ENCODE peak calls at places on chromosomes 16 and 17, in nine cellular contexts. A is fibroblast of villous mesenchyme; E is activated CD8-positive, alpha-beta T cell treated with anti-CD3 and anti-CD28 coated beads for 36 hours; P is kidney; R is PC-9; Y is lower leg skin; J is CD8-positive, alpha-beta T cell; X is tibial nerve; T is AG04450. W is an unnamed sample.

GRCh38 chr16:66717112-66717675 is 20.7 kb upstream of the CMTM4 start:
- DNase-seq in A (peak; percentile 54), E (peak; percentile 38), P (no peak), R (no peak), Y (no peak), J (no peak), X (no peak), T (peak; percentile 45), W (peak; percentile 18)

GRCh38 chr16:26752166-26752565 is 314.6 kb upstream of the C16orf82 start:
- DNase-seq in A (no peak), E (no peak), P (no peak), R (no peak), Y (no peak), J (no peak), X (no peak), T (no peak), W (no peak)

GRCh38 chr16:19167710-19168172 is 299 bp upstream of the SYT17 start:
- DNase-seq in A (peak; percentile 73), E (peak; percentile 53), P (peak; percentile 85), R (peak; percentile 60), Y (peak; percentile 91), J (no peak), X (no peak), T (no peak), W (peak; percentile 93)

GRCh38 chr17:30530346-30531025 is 53.3 kb downstream of the GOSR1 start:
- DNase-seq in A (peak; percentile 30), E (no peak), P (no peak), R (no peak), Y (no peak), J (no peak), X (no peak), T (peak; percentile 23), W (no peak)

GRCh38 chr17:41678907-41679739 is 9.6 kb upstream of the EIF1 start:
- DNase-seq in A (peak; percentile 53), E (peak; percentile 87), P (peak; percentile 62), R (peak; percentile 88), Y (no peak), J (peak; percentile 65), X (no peak), T (no peak), W (no peak)

GRCh38 chr17:43528319-43528987 is 17.7 kb downstream of the ETV4 start:
- DNase-seq in A (no peak), E (no peak), P (no peak), R (no peak), Y (no peak), J (no peak), X (no peak), T (no peak), W (no peak)

GRCh38 chr17:76024353-76024752 is 2.8 kb downstream of the EVPL start:
- DNase-seq in A (no peak), E (no peak), P (no peak), R (no peak), Y (no peak), J (no peak), X (no peak), T (no peak), W (no peak)

GRCh38 chr17:77451271-77451893 is 310.6 kb downstream of the SEC14L1 start:
- DNase-seq in A (peak; percentile 91), E (peak; percentile 84), P (peak; percentile 90), R (no peak), Y (no peak), J (peak; percentile 84), X (peak; percentile 63), T (no peak), W (peak; percentile 70)

GRCh38 chr16:15976929-15977637 is 27.7 kb downstream of the ABCC1 start:
- DNase-seq in A (peak; percentile 90), E (no peak), P (no peak), R (no peak), Y (no peak), J (no peak), X (no peak), T (no peak), W (no peak)

GRCh38 chr17:44022246-44022645 is 7.5 kb upstream of the TMEM101 start:
- DNase-seq in A (no peak), E (no peak), P (no peak), R (no peak), Y (no peak), J (no peak), X (no peak), T (no peak), W (no peak)

GRCh38 chr17:13031718-13032350 is 14.0 kb upstream of the ELAC2 start:
- DNase-seq in A (peak; percentile 55), E (peak; percentile 65), P (no peak), R (no peak), Y (peak; percentile 87), J (peak; percentile 64), X (no peak), T (peak; percentile 13), W (peak; percentile 64)

GRCh38 chr16:19882641-19883040 is 2.0 kb downstream of the GPRC5B start:
- DNase-seq in A (no peak), E (no peak), P (no peak), R (no peak), Y (no peak), J (no peak), X (no peak), T (no peak), W (no peak)

GRCh38 chr17:4679652-4680051 is 24.3 kb downstream of the PELP1 start:
- DNase-seq in A (peak; percentile 54), E (no peak), P (no peak), R (peak; percentile 94), Y (no peak), J (no peak), X (no peak), T (peak; percentile 8), W (no peak)

GRCh38 chr16:8554881-8555280 is 35.4 kb downstream of the TMEM114 start:
- DNase-seq in A (no peak), E (no peak), P (no peak), R (no peak), Y (no peak), J (no peak), X (no peak), T (no peak), W (no peak)

GRCh38 chr16:8550728-8551387 is 39.5 kb downstream of the TMEM114 start:
- DNase-seq in A (no peak), E (no peak), P (no peak), R (no peak), Y (no peak), J (no peak), X (no peak), T (no peak), W (no peak)

GRCh38 chr16:8552487-8553221 is 37.7 kb downstream of the TMEM114 start:
- DNase-seq in A (no peak), E (no peak), P (no peak), R (no peak), Y (no peak), J (no peak), X (no peak), T (no peak), W (no peak)

GRCh38 chr16:8551388-8552332 is 38.7 kb downstream of the TMEM114 start:
- DNase-seq in A (no peak), E (no peak), P (no peak), R (no peak), Y (no peak), J (no peak), X (no peak), T (no peak), W (no peak)

DNA sequence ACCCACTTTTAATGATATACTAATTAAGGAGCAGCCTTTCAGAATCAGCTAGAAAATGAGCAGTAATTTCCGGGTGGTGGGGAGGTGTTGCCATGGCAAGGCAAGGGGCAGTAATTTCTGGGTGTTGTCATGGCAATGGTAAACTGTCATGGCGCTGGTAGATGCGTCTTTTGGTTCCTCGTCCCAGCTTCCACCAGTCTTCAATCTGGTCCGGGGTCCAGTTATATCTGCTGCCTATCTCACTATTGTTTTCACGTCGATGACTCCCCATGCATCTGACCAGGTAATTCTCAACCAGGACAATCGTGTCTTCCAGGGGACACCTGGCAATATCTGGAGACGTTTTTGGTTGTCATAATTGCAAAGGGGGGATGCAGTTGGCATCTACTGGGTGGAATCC is 34.9 kb downstream of the TMEM114 start:
- DNase-seq in A (no peak), E (no peak), P (no peak), R (no peak), Y (no peak), J (no peak), X (no peak), T (no peak), W (no peak)
- TF ChIP-seq CTCF in A (no peak), E (no peak), P (no peak), R (no peak), Y (no peak), J (no peak), X (no peak), T (no peak), W (no peak)

GRCh38 chr17:81794074-81794476 is 9.9 kb upstream of the GCGR start:
- DNase-seq in A (no peak), E (no peak), P (no peak), R (no peak), Y (no peak), J (no peak), X (no peak), T (no peak), W (no peak)
- TF ChIP-seq CTCF in A (no peak), E (no peak), P (no peak), R (no peak), Y (peak; percentile 30), J (no peak), X (no peak), T (no peak), W (no peak)

DNA sequence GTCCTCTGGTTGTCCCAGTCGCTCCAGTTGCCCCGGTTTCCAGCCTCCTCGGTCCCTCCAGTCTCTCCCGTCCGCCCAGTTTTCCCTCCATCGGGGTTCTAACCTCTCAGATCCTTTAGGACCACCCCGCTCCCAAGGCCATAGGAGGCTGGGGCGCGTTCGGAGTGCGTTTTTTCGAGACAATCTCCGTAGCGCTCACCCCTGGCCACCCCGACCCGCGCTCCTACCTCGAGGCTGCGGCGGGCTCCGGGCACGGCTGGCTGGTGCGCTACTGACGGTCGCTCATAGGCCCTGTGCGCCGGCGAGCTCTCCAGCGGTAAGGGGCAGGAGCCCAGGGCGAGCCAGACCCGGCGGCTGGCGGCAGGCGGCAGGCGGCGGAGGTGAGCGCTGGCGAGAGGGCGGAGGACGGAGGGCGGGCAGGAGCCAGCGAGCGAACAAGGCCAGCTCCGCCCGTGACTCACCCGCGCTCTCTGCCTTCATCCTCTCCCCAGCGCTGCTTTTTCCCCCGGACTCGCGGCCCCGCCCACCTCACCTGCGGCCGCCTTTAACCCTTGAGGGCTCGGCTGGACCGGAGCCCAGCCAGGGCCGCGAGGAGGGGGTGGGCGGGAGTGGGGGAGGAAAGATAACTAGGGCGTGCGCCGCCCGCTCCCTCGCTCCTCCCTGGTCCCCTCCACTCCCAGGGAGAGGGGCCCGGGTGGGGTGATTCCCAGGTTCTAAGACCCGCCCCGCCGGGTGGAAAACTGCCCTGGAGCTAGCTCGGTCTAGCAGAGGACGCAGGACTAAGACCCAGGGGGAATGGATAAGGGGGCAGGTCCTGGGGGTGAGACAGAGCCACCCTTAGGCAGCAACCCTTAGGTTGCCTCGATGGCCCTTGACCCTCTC is at the start of gene SP6:
- DNase-seq in A (peak; percentile 51), E (peak; percentile 83), P (peak; percentile 94), R (peak; percentile 86), Y (no peak), J (peak; percentile 77), X (no peak), T (no peak), W (peak; percentile 76)
- TF ChIP-seq CTCF in A (peak; percentile 38), E (no peak), P (peak; percentile 11), R (no peak), Y (no peak), J (no peak), X (no peak), T (peak; percentile 8), W (no peak)

DNA sequence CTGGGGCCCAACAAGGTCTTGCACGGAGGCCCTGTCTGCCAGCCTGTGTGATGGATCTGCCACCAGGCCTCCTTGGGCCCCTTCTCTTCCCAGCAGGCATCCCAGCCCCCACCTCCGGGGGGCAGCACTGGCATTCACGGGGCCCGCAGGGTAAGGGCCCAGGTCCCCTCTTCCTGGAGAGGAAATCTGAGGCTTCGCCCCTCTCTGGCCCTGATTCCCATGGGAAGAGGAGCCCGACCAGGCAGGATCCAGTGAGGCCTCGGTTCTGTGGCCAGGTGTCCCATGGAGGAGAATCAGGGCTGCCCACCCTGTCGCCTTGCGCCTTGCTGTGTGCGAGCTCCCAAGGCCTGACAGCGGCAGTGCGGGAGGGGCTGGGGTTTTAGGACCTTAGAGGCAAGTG is 48.4 kb downstream of the PDPK1 start:
- DNase-seq in A (no peak), E (peak; percentile 32), P (peak; percentile 56), R (no peak), Y (peak; percentile 76), J (no peak), X (no peak), T (no peak), W (no peak)
- TF ChIP-seq CTCF in A (peak; percentile 27), E (peak; percentile 47), P (no peak), R (no peak), Y (no peak), J (no peak), X (no peak), T (no peak), W (no peak)

W was measured in GM20000.